ENCODE peak calls at places on chromosomes 3 and 15, in four cellular contexts. X is GM12892, O is GM12891, F is body of pancreas. E is an unnamed sample.

GRCh38 chr15:63476229-63476632 is 28.2 kb upstream of the USP3 start:
- DNase-seq in X (no peak), O (no peak), F (no peak), E (peak)

GRCh38 chr15:65629548-65629947 is 7.8 kb downstream of the SLC24A1 start:
- DNase-seq in X (no peak), O (no peak), F (no peak), E (no peak)

GRCh38 chr3:164521139-164521538 is 557.2 kb downstream of the SI start:
- DNase-seq in X (no peak), O (no peak), F (no peak), E (no peak)

GRCh38 chr15:59616390-59616789 is 4.8 kb downstream of the GCNT3 start:
- DNase-seq in X (no peak), O (no peak), F (no peak), E (no peak)

GRCh38 chr3:177610677-177611654 is 413.7 kb upstream of the TBL1XR1 start:
- DNase-seq in X (no peak), O (no peak), F (peak), E (no peak)

GRCh38 chr15:74179983-74180688 is 6.6 kb downstream of the ISLR start:
- DNase-seq in X (no peak), O (no peak), F (no peak), E (peak)

GRCh38 chr3:119508172-119508845 is 10.0 kb downstream of the TIMMDC1 start:
- DNase-seq in X (no peak), O (no peak), F (no peak), E (no peak)

GRCh38 chr3:58009026-58009748 is 965 bp downstream of the FLNB start:
- DNase-seq in X (peak), O (peak), F (peak), E (no peak)

GRCh38 chr3:5726618-5727017 is 539.1 kb downstream of the EDEM1 start:
- DNase-seq in X (no peak), O (no peak), F (no peak), E (no peak)

GRCh38 chr3:38149701-38150100 is 11.2 kb downstream of the MYD88 start:
- DNase-seq in X (no peak), O (no peak), F (no peak), E (no peak)

GRCh38 chr3:13537926-13538325 is 11.0 kb upstream of the FBLN2 start:
- DNase-seq in X (no peak), O (no peak), F (no peak), E (peak)

GRCh38 chr3:25558106-25558505 is 106.6 kb downstream of the TOP2B start:
- DNase-seq in X (no peak), O (no peak), F (no peak), E (no peak)

GRCh38 chr3:133444071-133444774 is 44.4 kb downstream of the BFSP2 start:
- DNase-seq in X (no peak), O (no peak), F (peak), E (no peak)

GRCh38 chr3:137764563-137765309 is 621 bp downstream of the SOX14 start:
- DNase-seq in X (no peak), O (no peak), F (no peak), E (no peak)

GRCh38 chr3:78604328-78604727 is 1163.5 kb downstream of the ROBO1 start:
- DNase-seq in X (no peak), O (no peak), F (no peak), E (peak)

GRCh38 chr3:64291345-64291744 is 66.1 kb upstream of the PRICKLE2 start:
- DNase-seq in X (no peak), O (no peak), F (no peak), E (peak)

GRCh38 chr3:56424357-56424756 is 43.9 kb downstream of the ERC2 start:
- DNase-seq in X (no peak), O (no peak), F (no peak), E (no peak)

GRCh38 chr15:62183130-62183529 is 18.0 kb upstream of the C2CD4B start:
- DNase-seq in X (no peak), O (no peak), F (no peak), E (no peak)

GRCh38 chr3:65785065-65785645 is 253.6 kb downstream of the MAGI1 start:
- DNase-seq in X (no peak), O (peak), F (no peak), E (peak)

GRCh38 chr15:72133211-72133610 is 15.0 kb downstream of the SENP8 start:
- DNase-seq in X (no peak), O (no peak), F (no peak), E (no peak)

GRCh38 chr15:40706121-40706520 is 11.1 kb downstream of the RAD51 start:
- DNase-seq in X (no peak), O (no peak), F (no peak), E (no peak)

GRCh38 chr3:47804571-47804970 is 1.6 kb downstream of the DHX30 start:
- DNase-seq in X (no peak), O (no peak), F (no peak), E (no peak)

GRCh38 chr3:47799733-47800132 is 3.2 kb upstream of the DHX30 start:
- DNase-seq in X (no peak), O (no peak), F (no peak), E (no peak)

GRCh38 chr3:47803478-47804025 is 614 bp downstream of the DHX30 start:
- DNase-seq in X (no peak), O (no peak), F (no peak), E (no peak)

GRCh38 chr3:47802734-47803477 is at the start of gene DHX30:
- DNase-seq in X (peak), O (peak), F (peak), E (peak)
- TF ChIP-seq POLR2A in X (peak), O (no peak), F (peak), E (peak)

GRCh38 chr3:136196401-136197158 is 445 bp upstream of the MSL2 start:
- DNase-seq in X (peak), O (peak), F (peak), E (peak)

GRCh38 chr3:136195258-136196063 is 674 bp downstream of the MSL2 start:
- DNase-seq in X (peak), O (peak), F (peak), E (no peak)

GRCh38 chr3:136197159-136197715 is 1.1 kb upstream of the MSL2 start:
- DNase-seq in X (no peak), O (no peak), F (no peak), E (no peak)

GRCh38 chr3:136194409-136195257 is 1.5 kb downstream of the MSL2 start:
- DNase-seq in X (no peak), O (no peak), F (peak), E (no peak)

GRCh38 chr3:136196064-136196400 is at the start of gene MSL2:
- DNase-seq in X (no peak), O (no peak), F (no peak), E (no peak)
- TF ChIP-seq POLR2A in X (peak), O (peak), F (no peak), E (peak)

GRCh38 chr3:14691239-14691638 is 16.3 kb downstream of the C3orf20 start:
- DNase-seq in X (no peak), O (no peak), F (no peak), E (no peak)
- TF ChIP-seq POLR2A in X (no peak), O (no peak), F (no peak), E (no peak)

GRCh38 chr3:93973160-93974126 is at the start of gene PROS1:
- DNase-seq in X (peak), O (peak), F (peak), E (peak)
- TF ChIP-seq POLR2A in X (no peak), O (no peak), F (peak), E (peak)

DNA sequence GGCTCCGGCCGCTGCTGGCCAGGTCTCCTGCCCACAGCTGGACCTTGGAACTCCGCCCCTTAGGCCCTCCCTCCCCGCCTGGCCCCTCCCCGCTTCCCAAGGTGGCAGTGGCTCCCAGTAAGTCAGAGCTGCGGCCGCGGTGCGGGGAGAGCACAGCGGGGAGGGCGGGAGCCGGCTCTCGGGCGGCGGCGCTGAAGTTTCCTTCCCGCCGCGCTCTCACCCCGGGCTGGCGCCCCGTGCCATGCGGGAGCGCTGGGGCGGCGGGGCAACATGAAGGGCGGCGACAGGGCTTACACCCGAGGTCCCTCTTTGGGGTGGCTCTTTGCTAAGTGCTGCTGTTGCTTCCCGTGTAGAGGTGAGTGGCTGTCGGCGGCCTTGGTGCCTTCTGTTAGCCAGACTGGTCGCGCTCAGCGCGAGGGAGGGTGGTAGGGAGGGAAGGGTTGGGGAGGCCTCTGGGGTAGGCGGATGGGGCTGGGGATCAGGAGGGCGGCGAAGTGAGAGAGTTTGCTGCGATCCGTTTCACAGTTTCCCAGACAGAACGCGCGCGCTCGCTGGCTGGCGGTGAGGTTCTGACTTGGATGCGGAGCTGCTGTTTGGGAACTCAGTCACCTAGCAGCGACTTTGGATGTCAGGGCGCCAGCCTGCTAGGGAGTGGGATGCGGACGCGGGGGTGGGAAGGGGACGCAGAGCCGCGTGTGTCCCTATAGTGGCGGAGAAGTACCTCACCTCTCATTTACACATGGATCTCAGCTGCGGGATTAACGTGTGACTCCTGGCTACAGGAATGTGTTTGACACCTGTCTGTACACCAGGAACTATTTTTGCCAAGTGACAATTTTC is 145.5 kb upstream of the UMPS start:
- DNase-seq in X (peak), O (peak), F (peak), E (no peak)
- TF ChIP-seq POLR2A in X (no peak), O (no peak), F (peak), E (no peak)

GRCh38 chr3:46910166-46910760 is 32.7 kb downstream of the PTH1R start:
- DNase-seq in X (no peak), O (no peak), F (no peak), E (no peak)
- TF ChIP-seq POLR2A in X (no peak), O (no peak), F (no peak), E (no peak)

GRCh38 chr3:126209741-126210140 is 29.4 kb upstream of the ALDH1L1 start:
- DNase-seq in X (no peak), O (no peak), F (no peak), E (no peak)

GRCh38 chr3:126212250-126212628 is 31.9 kb upstream of the ALDH1L1 start:
- DNase-seq in X (no peak), O (no peak), F (no peak), E (no peak)

GRCh38 chr3:126211569-126211968 is 31.2 kb upstream of the ALDH1L1 start:
- DNase-seq in X (no peak), O (no peak), F (no peak), E (no peak)

GRCh38 chr3:126213376-126214044 is 33.1 kb upstream of the ALDH1L1 start:
- DNase-seq in X (no peak), O (no peak), F (no peak), E (no peak)

DNA sequence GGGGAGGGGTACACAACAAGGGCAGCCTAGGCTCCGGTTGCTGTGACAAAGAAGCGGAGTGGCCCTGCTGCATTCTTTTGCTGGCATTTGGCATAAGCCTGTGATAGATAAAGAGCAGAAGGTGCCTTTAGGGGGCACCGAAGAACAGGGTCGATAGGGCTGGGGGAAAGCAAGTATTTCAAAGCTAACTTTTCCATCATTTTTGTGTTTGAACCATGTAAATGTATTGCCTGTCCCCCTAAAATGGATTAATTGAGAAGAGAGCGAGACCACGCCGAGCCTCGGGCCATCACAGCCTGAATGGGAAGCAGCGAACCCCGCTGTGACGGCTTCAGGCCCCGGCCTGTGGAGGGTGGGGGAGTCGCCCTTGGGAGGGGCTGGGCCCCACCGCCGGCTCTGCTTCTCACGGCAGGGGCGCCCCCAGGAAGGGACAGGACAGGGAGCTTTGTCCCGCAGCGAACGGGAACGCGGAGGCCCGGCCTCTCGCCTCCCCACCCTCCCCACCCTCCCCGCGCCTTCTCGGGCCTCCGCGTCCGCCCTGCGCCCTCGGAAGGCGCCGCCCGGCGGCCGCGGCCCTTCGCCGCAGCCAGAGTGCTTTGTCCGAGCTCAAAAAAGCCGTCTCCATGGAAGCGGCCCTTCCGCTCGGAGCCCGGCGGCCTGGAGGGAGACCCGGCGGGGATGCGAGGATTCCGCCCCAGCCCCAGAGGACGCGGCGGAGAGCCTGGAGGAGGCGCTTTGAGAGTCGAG is 32.4 kb upstream of the ALDH1L1 start:
- DNase-seq in X (no peak), O (no peak), F (peak), E (no peak)
- TF ChIP-seq POLR2A in X (no peak), O (no peak), F (peak), E (no peak)